ENCODE peak calls at places on chromosome 2, in nine cellular contexts. P, N, X, C, J, L, R, T and K are unnamed samples.

GRCh38 chr2:164896634-164897033 is 55.0 kb upstream of the COBLL1 start:
- DNase-seq in P (no peak), N (no peak), X (peak), C (no peak), J (no peak), L (no peak), R (peak), T (peak), K (peak)

GRCh38 chr2:173150087-173150486 is 74.4 kb downstream of the MAP3K20 start:
- DNase-seq in P (no peak), N (no peak), X (peak), C (no peak), J (no peak), L (no peak), R (peak), T (peak), K (no peak)

GRCh38 chr2:111697560-111697959 is 186.4 kb downstream of the ANAPC1 start:
- DNase-seq in P (no peak), N (no peak), X (no peak), C (no peak), J (no peak), L (no peak), R (no peak), T (no peak), K (no peak)

GRCh38 chr2:202237787-202238233 is 587 bp downstream of the SUMO1 start:
- DNase-seq in P (no peak), N (no peak), X (peak), C (peak), J (peak), L (no peak), R (peak), T (peak), K (peak)

GRCh38 chr2:157233506-157233905 is 24.0 kb upstream of the GALNT5 start:
- DNase-seq in P (no peak), N (no peak), X (peak), C (no peak), J (no peak), L (no peak), R (peak), T (peak), K (peak)

GRCh38 chr2:42252464-42252863 is 83.3 kb downstream of the EML4 start:
- DNase-seq in P (no peak), N (no peak), X (no peak), C (no peak), J (no peak), L (no peak), R (peak), T (no peak), K (no peak)

GRCh38 chr2:239250216-239251071 is 150.4 kb downstream of the HDAC4 start:
- DNase-seq in P (no peak), N (no peak), X (no peak), C (peak), J (no peak), L (no peak), R (no peak), T (no peak), K (no peak)

GRCh38 chr2:46984642-46985476 is 69.3 kb upstream of the MCFD2 start:
- DNase-seq in P (peak), N (no peak), X (peak), C (no peak), J (no peak), L (peak), R (peak), T (peak), K (peak)

GRCh38 chr2:602571-603366 is 74.4 kb downstream of the TMEM18 start:
- DNase-seq in P (no peak), N (no peak), X (no peak), C (no peak), J (no peak), L (no peak), R (no peak), T (no peak), K (no peak)

GRCh38 chr2:24511894-24512293 is 20.8 kb downstream of the NCOA1 start:
- DNase-seq in P (no peak), N (no peak), X (no peak), C (no peak), J (no peak), L (no peak), R (no peak), T (no peak), K (no peak)

GRCh38 chr2:120381192-120381591 is 35.3 kb downstream of the INHBB start:
- DNase-seq in P (no peak), N (no peak), X (no peak), C (no peak), J (no peak), L (no peak), R (no peak), T (no peak), K (no peak)

GRCh38 chr2:96470636-96471035 is 34.5 kb downstream of the NEURL3 start:
- DNase-seq in P (no peak), N (no peak), X (no peak), C (no peak), J (peak), L (no peak), R (peak), T (no peak), K (no peak)

GRCh38 chr2:11710632-11711381 is 35.6 kb upstream of the LPIN1 start:
- DNase-seq in P (peak), N (no peak), X (peak), C (no peak), J (no peak), L (no peak), R (peak), T (no peak), K (no peak)
- TF ChIP-seq CTCF in P (no peak), N (no peak), X (no peak), C (no peak), J (no peak), L (no peak), R (no peak), T (no peak), K (no peak)

DNA sequence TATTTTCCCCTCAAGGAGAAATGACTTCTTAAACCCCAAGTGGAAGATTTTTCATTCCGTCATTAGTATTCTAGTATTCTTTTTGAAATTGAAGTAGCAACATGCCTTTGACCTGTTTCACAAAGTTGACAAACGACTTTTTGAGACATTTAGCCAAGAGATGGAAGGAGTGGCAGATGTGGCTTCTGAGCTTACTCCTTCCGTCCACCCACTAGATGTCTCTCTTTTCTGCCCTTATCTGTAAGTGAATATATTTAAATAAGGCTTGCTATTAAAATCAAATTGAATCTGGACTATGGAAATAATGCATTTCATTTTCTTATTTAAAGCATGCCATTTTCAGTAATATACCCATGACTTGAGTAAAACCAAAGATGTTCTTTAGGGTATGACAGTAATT is 74.1 kb downstream of the ACTR3 start:
- DNase-seq in P (no peak), N (no peak), X (peak), C (no peak), J (no peak), L (no peak), R (no peak), T (no peak), K (no peak)
- TF ChIP-seq CTCF in P (no peak), N (no peak), X (no peak), C (no peak), J (peak), L (peak), R (no peak), T (no peak), K (no peak)

GRCh38 chr2:230137902-230138539 is 69.3 kb upstream of the SLC16A14 start:
- DNase-seq in P (no peak), N (no peak), X (no peak), C (no peak), J (no peak), L (peak), R (peak), T (no peak), K (peak)
- TF ChIP-seq CTCF in P (no peak), N (no peak), X (no peak), C (no peak), J (no peak), L (peak), R (no peak), T (no peak), K (no peak)

GRCh38 chr2:75728614-75729419 is 18.1 kb upstream of the GCFC2 start:
- DNase-seq in P (no peak), N (no peak), X (no peak), C (no peak), J (no peak), L (no peak), R (no peak), T (no peak), K (no peak)

DNA sequence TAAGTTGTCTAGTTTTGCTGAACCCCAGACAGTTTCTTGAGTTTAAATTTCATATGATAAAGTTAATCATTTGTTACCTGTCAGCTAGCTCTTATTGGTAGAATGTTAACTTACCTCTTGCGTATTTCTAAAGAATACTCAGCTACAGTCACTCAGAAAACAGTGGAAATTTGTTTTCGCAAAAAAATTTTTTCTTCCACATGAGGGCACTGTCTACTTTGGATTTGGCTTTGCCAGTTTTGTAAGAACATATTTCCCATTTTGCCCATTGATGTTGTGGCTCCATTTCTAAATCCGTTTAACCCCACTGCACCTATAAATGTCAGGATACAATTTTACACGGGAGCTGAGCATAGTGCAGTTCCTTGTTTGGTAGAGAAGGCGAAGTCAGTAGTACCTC is 19.1 kb upstream of the GCFC2 start:
- DNase-seq in P (no peak), N (no peak), X (peak), C (no peak), J (peak), L (no peak), R (no peak), T (peak), K (peak)
- TF ChIP-seq CTCF in P (no peak), N (no peak), X (no peak), C (peak), J (peak), L (peak), R (no peak), T (peak), K (peak)

GRCh38 chr2:102344397-102344796 is 11.2 kb upstream of the IL18R1 start:
- DNase-seq in P (no peak), N (no peak), X (no peak), C (no peak), J (no peak), L (no peak), R (no peak), T (no peak), K (no peak)

GRCh38 chr2:102340778-102341177 is 14.8 kb upstream of the IL18R1 start:
- DNase-seq in P (no peak), N (no peak), X (no peak), C (no peak), J (no peak), L (no peak), R (no peak), T (no peak), K (no peak)

GRCh38 chr2:102345329-102345920 is 10.2 kb upstream of the IL18R1 start:
- DNase-seq in P (no peak), N (no peak), X (no peak), C (no peak), J (no peak), L (no peak), R (no peak), T (no peak), K (no peak)

GRCh38 chr2:102346381-102347130 is 9.0 kb upstream of the IL18R1 start:
- DNase-seq in P (no peak), N (no peak), X (no peak), C (no peak), J (no peak), L (no peak), R (no peak), T (no peak), K (no peak)

DNA sequence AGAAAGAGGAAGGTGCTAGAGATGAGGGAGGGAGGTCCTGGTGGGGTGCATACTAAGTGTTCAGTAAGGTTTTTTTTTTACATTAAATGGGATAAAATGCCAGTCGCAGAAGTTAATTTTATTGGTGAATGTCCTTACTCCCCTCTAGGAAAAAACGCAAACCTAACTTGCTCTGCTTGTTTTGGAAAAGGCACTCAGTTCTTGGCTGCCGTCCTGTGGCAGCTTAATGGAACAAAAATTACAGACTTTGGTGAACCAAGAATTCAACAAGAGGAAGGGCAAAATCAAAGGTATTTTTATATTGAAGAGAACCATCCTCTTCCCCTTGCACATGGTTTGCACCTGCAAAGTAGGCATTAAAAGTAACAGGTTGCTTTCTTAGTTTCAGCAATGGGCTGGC is 12.7 kb upstream of the IL18R1 start:
- DNase-seq in P (no peak), N (no peak), X (peak), C (no peak), J (no peak), L (no peak), R (no peak), T (peak), K (no peak)
- TF ChIP-seq CTCF in P (no peak), N (no peak), X (peak), C (no peak), J (no peak), L (no peak), R (peak), T (peak), K (no peak)

DNA sequence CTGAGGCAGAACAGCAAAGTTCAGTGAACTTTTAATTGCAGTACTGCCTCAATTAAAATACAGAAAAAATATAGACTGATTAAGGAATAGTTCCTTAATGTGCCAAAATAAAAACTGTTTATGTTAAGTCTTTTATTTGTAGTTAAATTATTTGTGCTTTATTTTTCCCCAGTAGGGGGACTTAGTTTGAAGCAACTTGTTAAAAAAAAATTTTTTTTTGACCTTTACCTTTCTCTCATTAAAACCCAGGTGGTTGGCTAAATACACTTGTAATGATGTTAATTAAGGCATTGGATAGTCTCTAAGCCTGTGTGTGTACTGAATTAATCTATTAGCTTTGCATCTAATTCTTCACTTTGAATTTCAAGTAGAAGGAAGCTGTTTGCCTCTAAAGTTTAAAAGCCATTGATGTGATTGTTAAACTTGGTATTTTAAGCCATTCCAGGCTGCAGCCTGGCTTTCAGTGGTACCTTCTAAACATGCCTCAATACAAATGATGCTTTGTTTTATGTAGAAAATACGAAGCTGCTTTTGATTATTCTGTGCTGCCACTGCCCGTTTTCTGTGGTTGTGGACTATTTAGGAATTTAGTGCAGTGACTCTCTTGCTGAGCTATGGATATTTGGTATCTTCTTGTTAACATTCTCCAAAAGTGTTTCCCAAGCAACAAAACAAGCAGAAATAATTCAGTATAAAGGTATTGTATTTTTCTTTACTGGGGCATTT is 102.9 kb downstream of the TANC1 start:
- DNase-seq in P (no peak), N (no peak), X (peak), C (no peak), J (no peak), L (no peak), R (peak), T (peak), K (no peak)
- TF ChIP-seq CTCF in P (peak), N (peak), X (no peak), C (peak), J (peak), L (peak), R (no peak), T (no peak), K (no peak)

GRCh38 chr2:58046585-58047372 is at the start of gene VRK2:
- DNase-seq in P (peak), N (peak), X (peak), C (peak), J (peak), L (peak), R (peak), T (peak), K (peak)
- TF ChIP-seq CTCF in P (no peak), N (no peak), X (peak), C (peak), J (no peak), L (no peak), R (no peak), T (peak), K (no peak)